ENCODE peak calls at places on chromosomes 5 and 9, in five cellular contexts. Y is stimulated activated naive CD8-positive, alpha-beta T cell treated with anti-CD3 and anti-CD28 coated beads, Interleukin-15, Interleukin-2, amounts not matched to agents 100 U/mL and 50 U/mL, for 24 hours; Z is AG04450; N is activated T-helper 1 cell treated with Interleukin-2 at 50 U/mL for 16 hours; U is T-helper 1 cell. C is an unnamed sample.
A peak's percentile ranks its signal among the peaks of the same experiment; 100 is the strongest.

GRCh38 chr9:99967457-99967856 is 61.0 kb downstream of the STX17 start:
- DNase-seq in Y (no peak), Z (no peak), N (no peak), U (no peak), C (no peak)

GRCh38 chr5:135063511-135064234 is 29.6 kb upstream of the PITX1 start:
- DNase-seq in Y (no peak), Z (no peak), N (no peak), U (no peak), C (no peak)

GRCh38 chr9:5263568-5264218 is 32.5 kb downstream of the INSL4 start:
- DNase-seq in Y (no peak), Z (no peak), N (no peak), U (no peak), C (no peak)

GRCh38 chr9:90379771-90380170 is 262.9 kb downstream of the DIRAS2 start:
- DNase-seq in Y (no peak), Z (no peak), N (no peak), U (no peak), C (no peak)

GRCh38 chr9:129745186-129745585 is 7.7 kb downstream of the PTGES start:
- DNase-seq in Y (no peak), Z (no peak), N (no peak), U (no peak), C (no peak)

GRCh38 chr5:60959156-60959555 is 14.2 kb downstream of the NDUFAF2 start:
- DNase-seq in Y (no peak), Z (no peak), N (no peak), U (no peak), C (no peak)

GRCh38 chr5:132364319-132364718 is 5.2 kb upstream of the SLC22A5 start:
- DNase-seq in Y (no peak), Z (no peak), N (no peak), U (no peak), C (no peak)

GRCh38 chr9:131481441-131482342 is 21.0 kb upstream of the POMT1 start:
- DNase-seq in Y (no peak), Z (no peak), N (no peak), U (no peak), C (no peak)

GRCh38 chr5:8831251-8831650 is 714.6 kb downstream of the SEMA5A start:
- DNase-seq in Y (no peak), Z (no peak), N (no peak), U (no peak), C (no peak)

GRCh38 chr5:61732376-61732775 is 400.3 kb downstream of the ZSWIM6 start:
- DNase-seq in Y (no peak), Z (no peak), N (no peak), U (no peak), C (no peak)

GRCh38 chr5:33409435-33410146 is 31.2 kb upstream of the TARS1 start:
- DNase-seq in Y (no peak), Z (peak; percentile 69), N (no peak), U (no peak), C (no peak)

GRCh38 chr9:91315191-91315590 is 46.5 kb downstream of the AUH start:
- DNase-seq in Y (no peak), Z (no peak), N (no peak), U (no peak), C (no peak)

GRCh38 chr5:19314840-19315239 is 673.2 kb downstream of the CDH18 start:
- DNase-seq in Y (no peak), Z (no peak), N (no peak), U (no peak), C (no peak)

GRCh38 chr5:157006262-157006661 is 43.2 kb upstream of the TIMD4 start:
- DNase-seq in Y (no peak), Z (no peak), N (no peak), U (no peak), C (no peak)

GRCh38 chr9:128406848-128407391 is 13.7 kb upstream of the CERCAM start:
- DNase-seq in Y (no peak), Z (no peak), N (no peak), U (no peak), C (no peak)

GRCh38 chr5:119362714-119363113 is 6.9 kb downstream of the TNFAIP8 start:
- DNase-seq in Y (no peak), Z (no peak), N (no peak), U (no peak), C (no peak)

GRCh38 chr9:70205366-70206020 is 53.3 kb upstream of the SMC5 start:
- DNase-seq in Y (no peak), Z (no peak), N (no peak), U (no peak), C (no peak)

GRCh38 chr5:139360384-139360783 is 18.7 kb downstream of the PAIP2 start:
- DNase-seq in Y (no peak), Z (no peak), N (no peak), U (no peak), C (no peak)

C was measured in CD4-positive, alpha-beta T cell.